ENCODE peak calls at places on chromosome 5, in seven cellular contexts. V, D, W, X, T, U and N are unnamed samples.
A peak's percentile ranks its signal among the peaks of the same experiment; 100 is the strongest.

GRCh38 chr5:134550271-134551214 is 25.1 kb downstream of the JADE2 start:
- DNase-seq in V (peak; percentile 59), D (no peak), W (no peak), X (no peak), T (peak; percentile 39), U (peak; percentile 55), N (no peak)

GRCh38 chr5:109246841-109247592 is 162.8 kb downstream of the PJA2 start:
- DNase-seq in V (no peak), D (no peak), W (no peak), X (no peak), T (no peak), U (no peak), N (no peak)

GRCh38 chr5:64784451-64785025 is 15.8 kb downstream of the CWC27 start:
- DNase-seq in V (peak; percentile 86), D (peak; percentile 78), W (peak; percentile 67), X (peak; percentile 85), T (peak; percentile 82), U (peak; percentile 78), N (peak; percentile 87)

GRCh38 chr5:142866563-142867275 is 96.5 kb downstream of the ARHGAP26 start:
- DNase-seq in V (peak; percentile 73), D (no peak), W (no peak), X (peak; percentile 74), T (peak; percentile 68), U (peak; percentile 58), N (peak; percentile 54)

GRCh38 chr5:2462026-2462691 is 289.3 kb downstream of the IRX2 start:
- DNase-seq in V (no peak), D (no peak), W (no peak), X (no peak), T (no peak), U (no peak), N (no peak)

GRCh38 chr5:135089912-135090311 is 55.9 kb upstream of the PITX1 start:
- DNase-seq in V (no peak), D (no peak), W (no peak), X (no peak), T (no peak), U (no peak), N (no peak)

GRCh38 chr5:139854953-139855352 is 59.3 kb downstream of the PSD2 start:
- DNase-seq in V (no peak), D (peak; percentile 40), W (no peak), X (no peak), T (peak; percentile 2), U (no peak), N (no peak)

GRCh38 chr5:157877821-157878220 is 18.9 kb upstream of the CLINT1 start:
- DNase-seq in V (no peak), D (no peak), W (no peak), X (no peak), T (no peak), U (no peak), N (no peak)

GRCh38 chr5:79193643-79194042 is 42.3 kb upstream of the JMY start:
- DNase-seq in V (peak; percentile 16), D (no peak), W (no peak), X (peak; percentile 61), T (peak; percentile 13), U (no peak), N (peak; percentile 14)

GRCh38 chr5:127564002-127564769 is 46.7 kb downstream of the PRRC1 start:
- DNase-seq in V (peak; percentile 53), D (no peak), W (peak; percentile 27), X (peak; percentile 67), T (peak; percentile 56), U (peak; percentile 55), N (peak; percentile 52)

GRCh38 chr5:69450116-69450515 is 35.2 kb downstream of the MARVELD2 start:
- DNase-seq in V (peak; percentile 96), D (no peak), W (no peak), X (no peak), T (no peak), U (no peak), N (no peak)

GRCh38 chr5:64158827-64159226 is 6.8 kb upstream of the RNF180 start:
- DNase-seq in V (no peak), D (no peak), W (no peak), X (no peak), T (no peak), U (no peak), N (no peak)

GRCh38 chr5:22850981-22851380 is 2.2 kb downstream of the CDH12 start:
- DNase-seq in V (no peak), D (no peak), W (no peak), X (no peak), T (no peak), U (no peak), N (no peak)

GRCh38 chr5:79794347-79794746 is 104.7 kb downstream of the CMYA5 start:
- DNase-seq in V (no peak), D (no peak), W (no peak), X (no peak), T (no peak), U (no peak), N (peak; percentile 17)

GRCh38 chr5:149216515-149216914 is 55.1 kb upstream of the AFAP1L1 start:
- DNase-seq in V (no peak), D (no peak), W (no peak), X (no peak), T (no peak), U (no peak), N (no peak)

GRCh38 chr5:120610145-120610544 is 146.0 kb downstream of the PRR16 start:
- DNase-seq in V (no peak), D (no peak), W (no peak), X (no peak), T (no peak), U (no peak), N (no peak)
- H3K4me1 ChIP-seq in V (peaks cover 17% of the 10 kb centered on the region), D (no peaks in the 10 kb centered on the region), W (peaks cover 7% of the 10 kb centered on the region), X (no peaks in the 10 kb centered on the region), T (no peaks in the 10 kb centered on the region), U (no peaks in the 10 kb centered on the region), N (peaks cover 7% of the 10 kb centered on the region)

DNA sequence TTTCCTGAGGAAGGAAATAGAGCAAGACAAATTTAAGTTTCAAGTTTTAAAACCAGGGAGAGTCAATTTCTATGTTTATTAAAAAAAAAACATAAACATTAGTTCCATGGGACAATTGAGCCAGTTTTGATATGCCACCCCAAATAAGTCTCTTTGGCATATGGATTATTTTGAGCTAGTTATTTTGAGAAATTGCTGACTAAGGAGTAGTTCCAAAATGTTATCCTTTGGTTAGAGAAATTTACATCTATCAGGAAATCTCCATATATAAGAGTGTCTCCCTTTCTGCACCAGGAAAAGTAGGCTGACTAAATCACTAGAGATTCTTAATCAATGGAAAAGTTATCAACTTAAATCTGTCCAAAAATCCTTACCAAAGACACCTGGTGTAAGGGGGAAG is 105.8 kb downstream of the HAPLN1 start:
- DNase-seq in V (no peak), D (no peak), W (no peak), X (no peak), T (no peak), U (no peak), N (no peak)
- H3K27ac ChIP-seq in V (no peak overlapping the region), D (no peak overlapping the region), W (no peak overlapping the region), X (no peak overlapping the region), T (no peak overlapping the region), U (no peak overlapping the region), N (no peak overlapping the region)

DNA sequence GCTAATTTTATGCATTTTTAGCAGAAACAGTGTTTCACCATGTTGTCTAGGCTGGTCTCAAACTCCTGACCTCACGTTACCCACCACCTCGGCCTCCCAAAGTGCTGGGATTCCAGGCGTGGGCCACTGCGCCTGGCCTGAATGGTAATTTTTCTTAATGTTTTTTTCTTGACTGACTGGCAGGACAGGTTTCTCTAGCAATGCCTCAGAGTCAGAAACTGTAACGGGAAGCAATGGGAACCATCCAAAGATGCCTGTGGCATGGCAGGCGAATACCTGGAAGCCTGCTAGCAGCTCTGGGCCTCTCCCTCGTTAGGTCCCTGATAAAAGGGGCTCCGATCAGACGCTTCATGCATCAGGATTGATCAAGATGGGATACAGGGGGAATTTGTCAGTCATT is 639.2 kb downstream of the NR2F1-AS1 start:
- DNase-seq in V (no peak), D (no peak), W (no peak), X (no peak), T (no peak), U (no peak), N (no peak)
- H3K4me1 ChIP-seq in V (peaks cover 4% of the 10 kb centered on the region), D (no peaks in the 10 kb centered on the region), W (no peaks in the 10 kb centered on the region), X (no peaks in the 10 kb centered on the region), T (peaks cover 12% of the 10 kb centered on the region), U (no peaks in the 10 kb centered on the region), N (peaks cover 9% of the 10 kb centered on the region)

GRCh38 chr5:42745856-42746255 is 10.8 kb upstream of the CCDC152 start:
- DNase-seq in V (no peak), D (no peak), W (no peak), X (no peak), T (no peak), U (no peak), N (no peak)

GRCh38 chr5:42745426-42745825 is 11.2 kb upstream of the CCDC152 start:
- DNase-seq in V (no peak), D (no peak), W (no peak), X (peak; percentile 2), T (no peak), U (no peak), N (peak; percentile 40)

DNA sequence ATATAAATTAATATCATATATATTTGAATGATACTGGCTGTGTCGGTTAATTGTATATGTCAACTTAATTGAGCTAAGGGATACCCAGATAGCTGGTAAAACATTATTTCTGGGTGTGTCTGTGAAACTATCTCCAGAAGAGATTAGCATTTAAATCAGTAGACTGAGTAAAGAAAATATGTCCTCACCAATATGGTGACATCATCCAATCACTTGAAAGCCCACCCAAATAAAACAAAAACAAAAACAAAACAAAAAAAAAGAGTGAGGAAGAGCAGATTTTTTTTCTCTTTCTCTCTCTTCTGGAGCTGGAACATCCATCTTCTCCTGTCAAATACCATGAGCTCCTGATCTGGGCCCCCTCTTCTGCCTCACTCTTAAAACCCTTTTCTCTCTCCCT is 15.7 kb upstream of the CCDC152 start:
- DNase-seq in V (no peak), D (no peak), W (no peak), X (no peak), T (no peak), U (no peak), N (no peak)
- H3K27ac ChIP-seq in V (no peak overlapping the region), D (no peak overlapping the region), W (no peak overlapping the region), X (no peak overlapping the region), T (no peak overlapping the region), U (no peak overlapping the region), N (no peak overlapping the region)

GRCh38 chr5:40679998-40680681 is 425 bp downstream of the PTGER4 start:
- DNase-seq in V (no peak), D (no peak), W (peak; percentile 36), X (no peak), T (peak; percentile 37), U (no peak), N (no peak)
- H3K4me1 ChIP-seq in V (peaks cover 13% of the 10 kb centered on the region), D (no peaks in the 10 kb centered on the region), W (peaks cover 15% of the 10 kb centered on the region), X (peaks cover 56% of the 10 kb centered on the region), T (peaks cover 13% of the 10 kb centered on the region), U (peaks cover 38% of the 10 kb centered on the region), N (peaks cover 12% of the 10 kb centered on the region)

DNA sequence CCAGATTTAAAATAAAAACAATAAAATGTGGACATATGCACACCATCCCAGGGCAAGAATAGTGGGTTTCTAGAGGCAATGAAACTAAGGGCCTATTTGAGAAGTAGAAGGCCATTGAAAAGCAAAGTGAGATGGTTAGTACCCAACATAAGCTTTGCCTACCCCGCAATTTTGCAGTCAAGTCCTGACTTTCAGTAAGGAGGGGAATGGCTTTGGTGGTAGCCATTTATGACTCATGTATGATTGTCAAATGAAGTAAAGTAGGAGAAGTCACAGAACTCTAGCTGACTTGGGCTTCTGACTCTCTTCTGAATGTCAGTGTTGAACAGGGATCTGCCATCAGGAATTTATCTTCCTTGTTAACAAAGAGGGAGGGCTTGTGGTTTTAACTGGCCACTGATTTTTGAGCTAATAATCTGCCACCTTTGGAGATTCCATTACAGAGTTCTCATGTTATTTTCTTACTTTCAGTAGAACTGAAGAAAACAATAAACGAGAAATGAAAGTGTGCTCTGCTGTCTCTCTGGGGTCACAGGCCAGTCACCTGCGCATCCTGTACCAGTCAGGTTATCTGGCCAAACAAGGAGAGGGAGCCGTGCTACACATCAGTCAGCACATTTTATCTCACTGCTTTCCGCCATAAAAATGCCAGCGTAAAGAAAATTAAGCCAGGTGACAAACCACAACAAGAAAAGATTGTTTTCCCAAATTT is 14.3 kb upstream of the SNCAIP start:
- DNase-seq in V (no peak), D (no peak), W (no peak), X (no peak), T (no peak), U (no peak), N (no peak)
- H3K27ac ChIP-seq in V (no peak overlapping the region), D (no peak overlapping the region), W (no peak overlapping the region), X (no peak overlapping the region), T (no peak overlapping the region), U (no peak overlapping the region), N (no peak overlapping the region)